ENCODE peak calls at places on chromosomes 5 and 9, in four cellular contexts. One of them, this sample, is unnamed.

GRCh38 chr5:158899792-158900191 is 199.9 kb downstream of the EBF1 start:
- DNase-seq in iris pigment epithelial cell: no peak
- DNase-seq in NCI-H1092: no peak
- DNase-seq in right cardiac atrium: peak
- DNase-seq in this sample: no peak

GRCh38 chr5:87195104-87195581 is 72.5 kb upstream of the RASA1 start:
- DNase-seq in iris pigment epithelial cell: peak
- DNase-seq in NCI-H1092: no peak
- DNase-seq in right cardiac atrium: no peak
- DNase-seq in this sample: peak

GRCh38 chr5:110251366-110251765 is 475.1 kb downstream of the TMEM232 start:
- DNase-seq in iris pigment epithelial cell: no peak
- DNase-seq in NCI-H1092: no peak
- DNase-seq in right cardiac atrium: no peak
- DNase-seq in this sample: peak

GRCh38 chr5:132607133-132607532 is 50.4 kb downstream of the RAD50 start:
- DNase-seq in iris pigment epithelial cell: no peak
- DNase-seq in NCI-H1092: no peak
- DNase-seq in right cardiac atrium: no peak
- DNase-seq in this sample: peak

GRCh38 chr9:116701940-116702642 is 15.0 kb downstream of the TRIM32 start:
- DNase-seq in iris pigment epithelial cell: peak
- DNase-seq in NCI-H1092: no peak
- DNase-seq in right cardiac atrium: no peak
- DNase-seq in this sample: no peak

GRCh38 chr9:135950135-135950682 is 11.0 kb downstream of the UBAC1 start:
- DNase-seq in iris pigment epithelial cell: no peak
- DNase-seq in NCI-H1092: no peak
- DNase-seq in right cardiac atrium: no peak
- DNase-seq in this sample: no peak

GRCh38 chr9:109499631-109500120 is 1.6 kb upstream of the PTPN3 start:
- DNase-seq in iris pigment epithelial cell: peak
- DNase-seq in NCI-H1092: no peak
- DNase-seq in right cardiac atrium: peak
- DNase-seq in this sample: no peak

GRCh38 chr5:61055434-61056006 is 106.7 kb downstream of the SMIM15 start:
- DNase-seq in iris pigment epithelial cell: peak
- DNase-seq in NCI-H1092: peak
- DNase-seq in right cardiac atrium: no peak
- DNase-seq in this sample: peak

GRCh38 chr9:135288054-135288453 is 191.5 kb upstream of the PPP1R26 start:
- DNase-seq in iris pigment epithelial cell: no peak
- DNase-seq in NCI-H1092: no peak
- DNase-seq in right cardiac atrium: no peak
- DNase-seq in this sample: no peak

GRCh38 chr5:72498284-72498683 is 8.9 kb downstream of the ZNF366 start:
- DNase-seq in iris pigment epithelial cell: peak
- DNase-seq in NCI-H1092: no peak
- DNase-seq in right cardiac atrium: no peak
- DNase-seq in this sample: peak

This sample was measured in astrocyte.